ENCODE peak calls at places on chromosomes 5 and 9, in four cellular contexts. L is Panc1, Z is HCT116, U is HepG2. I is an unnamed sample.

GRCh38 chr9:123611228-123611627 is 255.2 kb downstream of the CRB2 start:
- DNase-seq in L (no peak), Z (no peak), U (no peak), I (no peak)

GRCh38 chr5:163908253-163908652 is 402.8 kb downstream of the MAT2B start:
- DNase-seq in L (no peak), Z (no peak), U (no peak), I (no peak)

GRCh38 chr9:68515304-68516017 is 25.2 kb downstream of the TMEM252 start:
- DNase-seq in L (no peak), Z (no peak), U (no peak), I (no peak)

GRCh38 chr9:36835271-36835996 is 198.6 kb downstream of the PAX5 start:
- DNase-seq in L (no peak), Z (no peak), U (no peak), I (no peak)

GRCh38 chr9:120982851-120983250 is 56.3 kb upstream of the TRAF1 start:
- DNase-seq in L (no peak), Z (no peak), U (peak), I (no peak)

GRCh38 chr9:124118894-124119293 is 107.3 kb downstream of the LHX2 start:
- DNase-seq in L (no peak), Z (no peak), U (no peak), I (no peak)

GRCh38 chr9:120941046-120941770 is 14.6 kb upstream of the TRAF1 start:
- DNase-seq in L (no peak), Z (no peak), U (no peak), I (no peak)

GRCh38 chr9:121735065-121735791 is 83.8 kb downstream of the DAB2IP start:
- DNase-seq in L (no peak), Z (no peak), U (peak), I (peak)

GRCh38 chr9:93585259-93585658 is 8.9 kb downstream of the PHF2 start:
- DNase-seq in L (no peak), Z (no peak), U (no peak), I (no peak)

GRCh38 chr5:37847978-37848425 is 8.2 kb upstream of the GDNF start:
- DNase-seq in L (no peak), Z (no peak), U (peak), I (no peak)
- TF ChIP-seq TCF7L2 in L (no peak), Z (no peak), U (no peak), I (no peak)

GRCh38 chr5:72244862-72245371 is 75.1 kb downstream of the MRPS27 start:
- DNase-seq in L (no peak), Z (peak), U (peak), I (peak)
- TF ChIP-seq TCF7L2 in L (no peak), Z (no peak), U (no peak), I (no peak)

GRCh38 chr9:33103381-33104110 is 27.1 kb upstream of the SMU1 start:
- DNase-seq in L (no peak), Z (no peak), U (no peak), I (no peak)

GRCh38 chr9:33105504-33105903 is 29.0 kb upstream of the SMU1 start:
- DNase-seq in L (no peak), Z (no peak), U (no peak), I (no peak)

GRCh38 chr9:33101104-33101951 is 24.9 kb upstream of the SMU1 start:
- DNase-seq in L (no peak), Z (no peak), U (no peak), I (no peak)

GRCh38 chr9:33104111-33104415 is 27.6 kb upstream of the SMU1 start:
- DNase-seq in L (no peak), Z (no peak), U (no peak), I (peak)

DNA sequence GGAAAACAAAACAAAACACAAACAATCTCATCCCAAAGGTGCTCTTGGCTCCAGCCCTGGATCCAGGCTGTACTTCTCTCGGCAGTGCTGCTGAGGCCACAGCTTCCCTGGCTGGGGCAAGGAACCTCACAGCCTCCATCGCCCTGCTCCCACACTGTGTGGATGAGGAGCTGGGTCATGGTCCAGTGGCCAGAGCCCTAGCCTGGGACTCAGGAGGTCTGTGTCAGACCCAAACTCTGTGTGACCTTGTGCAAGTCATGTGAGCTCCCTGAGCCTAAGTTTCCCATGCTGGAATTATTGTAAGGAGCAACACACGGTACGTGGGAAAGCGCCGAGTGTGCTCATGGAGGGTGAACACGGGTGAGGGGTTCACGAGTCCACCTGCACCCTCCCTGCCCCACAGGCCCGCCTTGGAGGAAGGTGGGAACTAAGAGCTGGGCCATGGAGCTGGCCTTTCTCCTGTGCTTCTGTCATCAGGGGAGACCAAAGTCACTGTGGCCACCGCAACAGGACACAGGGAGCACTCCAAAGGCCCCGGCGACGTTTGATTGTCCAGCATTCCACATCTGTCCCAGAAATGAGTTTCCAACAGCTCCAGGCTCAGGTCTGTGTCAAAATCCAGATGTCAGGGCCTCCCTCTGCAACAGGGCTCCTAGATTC is 26.2 kb upstream of the SMU1 start:
- DNase-seq in L (no peak), Z (no peak), U (no peak), I (no peak)
- TF ChIP-seq TCF7L2 in L (no peak), Z (no peak), U (no peak), I (no peak)

DNA sequence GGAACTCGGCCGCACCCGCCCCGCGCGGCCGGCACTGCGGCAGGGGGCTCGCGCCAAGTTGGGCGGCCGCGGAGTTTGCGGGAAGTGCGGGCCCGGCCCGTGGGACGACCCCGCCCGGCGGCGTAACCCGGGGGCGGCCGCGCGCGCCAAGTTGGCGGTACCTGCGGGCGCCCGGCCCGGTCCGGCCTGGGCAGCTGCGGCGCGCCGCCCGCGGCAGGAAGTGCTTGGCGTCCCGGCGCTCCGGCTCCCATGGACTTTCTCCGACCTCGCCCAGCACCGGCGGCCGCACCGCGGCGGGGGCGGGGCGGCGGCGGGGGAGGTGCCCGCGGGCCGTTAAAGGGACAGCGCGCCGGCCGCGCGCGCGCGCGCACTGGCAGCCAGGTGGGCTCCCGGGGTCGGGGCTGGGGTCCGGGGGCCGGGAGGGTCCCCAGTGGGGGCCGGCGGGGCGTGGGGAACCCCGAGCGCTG is at the start of gene NACC2:
- DNase-seq in L (no peak), Z (no peak), U (no peak), I (peak)
- TF ChIP-seq TCF7L2 in L (no peak), Z (peak), U (no peak), I (no peak)

GRCh38 chr5:126464016-126464415 is 40.8 kb downstream of the GRAMD2B start:
- DNase-seq in L (no peak), Z (no peak), U (no peak), I (no peak)
- TF ChIP-seq TCF7L2 in L (no peak), Z (no peak), U (no peak), I (no peak)

DNA sequence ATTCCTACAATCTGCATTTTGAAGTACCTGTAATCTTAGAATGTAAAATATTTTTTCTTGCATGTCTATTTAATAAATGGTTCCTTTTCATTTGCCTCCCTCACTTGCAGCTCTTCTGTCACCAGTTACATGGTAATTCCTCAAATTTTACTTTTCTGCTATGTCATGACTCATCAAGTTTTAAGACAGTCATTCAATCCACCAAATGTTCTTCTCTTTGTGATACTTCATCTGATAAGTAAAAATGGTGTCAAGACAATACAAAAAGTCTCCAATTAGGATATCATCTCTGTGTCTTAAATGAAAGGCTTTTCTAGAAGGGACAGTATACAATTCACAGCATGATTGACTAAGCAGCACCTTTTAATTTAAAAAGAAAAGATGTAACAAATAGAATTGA is 104.9 kb upstream of the FTMT start:
- DNase-seq in L (no peak), Z (no peak), U (no peak), I (no peak)
- TF ChIP-seq TCF7L2 in L (no peak), Z (no peak), U (no peak), I (no peak)

DNA sequence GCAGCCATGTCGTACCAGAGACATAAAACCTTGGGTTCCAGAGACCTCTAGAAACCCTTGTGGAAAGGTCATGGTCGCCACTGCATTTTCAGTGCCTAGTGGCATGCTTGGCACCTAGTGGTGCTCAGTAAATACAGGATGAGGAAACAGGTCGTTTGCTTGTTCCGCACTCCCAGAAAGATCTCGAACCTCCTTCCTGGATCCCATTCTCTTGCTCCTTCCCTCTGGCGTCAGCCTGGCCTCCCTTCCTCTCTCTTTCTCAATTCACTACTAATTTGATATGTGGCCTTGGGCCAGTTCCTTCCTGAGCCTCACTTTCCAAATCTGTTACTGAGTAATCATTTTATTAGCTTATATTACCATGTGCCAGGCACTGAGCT is 4.4 kb downstream of the NDST1 start:
- DNase-seq in L (no peak), Z (no peak), U (no peak), I (no peak)
- TF ChIP-seq TCF7L2 in L (no peak), Z (no peak), U (no peak), I (no peak)

GRCh38 chr5:149407331-149408251 is 28.5 kb upstream of the IL17B start:
- DNase-seq in L (no peak), Z (no peak), U (no peak), I (no peak)
- TF ChIP-seq TCF7L2 in L (no peak), Z (no peak), U (no peak), I (no peak)

GRCh38 chr9:136146126-136147037 is 27.7 kb upstream of the TMEM250 start:
- DNase-seq in L (no peak), Z (no peak), U (no peak), I (no peak)
- TF ChIP-seq TCF7L2 in L (no peak), Z (no peak), U (no peak), I (no peak)